ENCODE peak calls at places on chromosome 12, in five cellular contexts. X is AG08396, V is SK-N-DZ, H is NCI-H748 treated with DMSO at 0.1 percent for 48 hours, B is GM10248. Q is an unnamed sample.

GRCh38 chr12:67356400-67356799 is 87.2 kb downstream of the CAND1 start:
- DNase-seq in X (no peak), V (no peak), H (no peak), B (no peak), Q (no peak)

GRCh38 chr12:85041395-85041794 is 5.2 kb downstream of the LRRIQ1 start:
- DNase-seq in X (no peak), V (no peak), H (no peak), B (no peak), Q (no peak)

GRCh38 chr12:82964446-82964845 is 277.7 kb downstream of the TMTC2 start:
- DNase-seq in X (no peak), V (no peak), H (no peak), B (no peak), Q (no peak)

GRCh38 chr12:47397664-47398281 is 308.1 kb downstream of the RPAP3 start:
- DNase-seq in X (no peak), V (no peak), H (peak; percentile 19), B (peak; percentile 28), Q (no peak)

GRCh38 chr12:62584619-62585018 is 118.0 kb downstream of the MON2 start:
- DNase-seq in X (no peak), V (no peak), H (no peak), B (no peak), Q (no peak)

GRCh38 chr12:120856980-120857379 is 47.2 kb downstream of the SPPL3 start:
- DNase-seq in X (no peak), V (no peak), H (no peak), B (no peak), Q (no peak)

GRCh38 chr12:4595881-4596280 is 33.9 kb downstream of the DYRK4 start:
- DNase-seq in X (no peak), V (no peak), H (no peak), B (no peak), Q (no peak)

GRCh38 chr12:39905152-39905551 is 200.7 kb downstream of the SLC2A13 start:
- DNase-seq in X (peak; percentile 13), V (peak; percentile 70), H (no peak), B (no peak), Q (no peak)

GRCh38 chr12:44873898-44874297 is 2.2 kb downstream of the NELL2 start:
- DNase-seq in X (peak; percentile 29), V (peak; percentile 38), H (no peak), B (no peak), Q (no peak)

GRCh38 chr12:117030187-117030896 is 68.9 kb downstream of the TESC start:
- DNase-seq in X (no peak), V (peak; percentile 91), H (no peak), B (no peak), Q (no peak)

GRCh38 chr12:65306603-65307501 is 28.4 kb downstream of the MSRB3 start:
- DNase-seq in X (peak; percentile 15), V (peak; percentile 98), H (peak; percentile 46), B (no peak), Q (no peak)

GRCh38 chr12:121288941-121289340 is 7.6 kb downstream of the CAMKK2 start:
- DNase-seq in X (no peak), V (no peak), H (no peak), B (no peak), Q (no peak)

GRCh38 chr12:85688837-85689236 is 147.4 kb downstream of the RASSF9 start:
- DNase-seq in X (no peak), V (no peak), H (no peak), B (no peak), Q (no peak)

GRCh38 chr12:113950873-113951272 is 15.3 kb downstream of the RBM19 start:
- DNase-seq in X (no peak), V (no peak), H (no peak), B (no peak), Q (no peak)

GRCh38 chr12:67299936-67300335 is 30.8 kb downstream of the CAND1 start:
- DNase-seq in X (no peak), V (no peak), H (no peak), B (no peak), Q (no peak)

GRCh38 chr12:76920182-76921014 is 41.6 kb upstream of the CSRP2 start:
- DNase-seq in X (no peak), V (no peak), H (no peak), B (no peak), Q (no peak)

GRCh38 chr12:113203852-113204760 is 17.2 kb upstream of the TPCN1 start:
- DNase-seq in X (no peak), V (no peak), H (no peak), B (no peak), Q (no peak)

GRCh38 chr12:106978035-106978800 is 8.7 kb downstream of the MTERF2 start:
- DNase-seq in X (no peak), V (no peak), H (peak; percentile 32), B (no peak), Q (no peak)

GRCh38 chr12:52182456-52182855 is 9.4 kb downstream of the KRT80 start:
- DNase-seq in X (no peak), V (no peak), H (no peak), B (no peak), Q (no peak)